ENCODE peak calls at places on chromosomes 16 and 17, in four cellular contexts. E is B cell, C is RWPE1, F is hepatocyte. X is an unnamed sample.

GRCh38 chr16:46932802-46933201 is 40.7 kb downstream of the DNAJA2 start:
- DNase-seq in E (peak), C (no peak), F (no peak), X (no peak)

GRCh38 chr17:31339906-31340661 is 18.7 kb upstream of the EVI2A start:
- DNase-seq in E (no peak), C (peak), F (no peak), X (no peak)

GRCh38 chr17:5785867-5786509 is 201.7 kb upstream of the NLRP1 start:
- DNase-seq in E (no peak), C (no peak), F (no peak), X (no peak)

GRCh38 chr16:51146256-51146924 is 4.7 kb downstream of the SALL1 start:
- DNase-seq in E (no peak), C (no peak), F (no peak), X (no peak)

GRCh38 chr17:32258383-32259121 is 7.1 kb upstream of the RHBDL3 start:
- DNase-seq in E (no peak), C (no peak), F (no peak), X (no peak)

GRCh38 chr16:56930516-56931252 is 1.3 kb upstream of the HERPUD1 start:
- DNase-seq in E (no peak), C (no peak), F (no peak), X (no peak)

GRCh38 chr17:77735341-77736206 is 222.9 kb upstream of the TNRC6C start:
- DNase-seq in E (no peak), C (peak), F (peak), X (no peak)

GRCh38 chr16:72760581-72760980 is 287.3 kb downstream of the ZFHX3 start:
- DNase-seq in E (no peak), C (no peak), F (no peak), X (no peak)

GRCh38 chr17:17913695-17914332 is 58.4 kb downstream of the TOM1L2 start:
- DNase-seq in E (no peak), C (peak), F (peak), X (no peak)

GRCh38 chr16:87170310-87170709 is 146.9 kb downstream of the C16orf95 start:
- DNase-seq in E (no peak), C (no peak), F (no peak), X (no peak)

GRCh38 chr17:74361613-74362391 is at the start of gene BTBD17:
- DNase-seq in E (no peak), C (no peak), F (peak), X (no peak)

GRCh38 chr17:71405101-71405500 is 715.7 kb upstream of the SOX9 start:
- DNase-seq in E (no peak), C (peak), F (no peak), X (no peak)

GRCh38 chr17:31571124-31571892 is 179.8 kb downstream of the RAB11FIP4 start:
- DNase-seq in E (no peak), C (peak), F (peak), X (no peak)

GRCh38 chr16:89366561-89367537 is 123.5 kb downstream of the ANKRD11 start:
- DNase-seq in E (no peak), C (no peak), F (no peak), X (no peak)

GRCh38 chr16:50709061-50709695 is 15.8 kb downstream of the NOD2 start:
- DNase-seq in E (peak), C (no peak), F (no peak), X (peak)

GRCh38 chr17:9512323-9513168 is 63.1 kb downstream of the STX8 start:
- DNase-seq in E (no peak), C (no peak), F (no peak), X (no peak)

GRCh38 chr17:72788950-72789585 is 303.4 kb downstream of the SLC39A11 start:
- DNase-seq in E (no peak), C (no peak), F (no peak), X (no peak)

GRCh38 chr17:66995944-66996343 is 31.4 kb downstream of the CACNG4 start:
- DNase-seq in E (no peak), C (no peak), F (no peak), X (no peak)

GRCh38 chr16:69483611-69484010 is 59.2 kb downstream of the CYB5B start:
- DNase-seq in E (no peak), C (no peak), F (no peak), X (no peak)

GRCh38 chr16:80924372-80924978 is 82.2 kb downstream of the CMC2 start:
- DNase-seq in E (no peak), C (no peak), F (peak), X (no peak)

GRCh38 chr16:13453325-13453724 is 466.6 kb upstream of the ERCC4 start:
- DNase-seq in E (no peak), C (peak), F (peak), X (no peak)

GRCh38 chr16:24036614-24037013 is 200.8 kb downstream of the PRKCB start:
- DNase-seq in E (peak), C (peak), F (peak), X (no peak)

GRCh38 chr17:13736915-13737314 is 135.2 kb upstream of the HS3ST3A1 start:
- DNase-seq in E (no peak), C (no peak), F (no peak), X (no peak)

GRCh38 chr17:80104321-80104955 is 3.1 kb downstream of the GAA start:
- DNase-seq in E (peak), C (no peak), F (no peak), X (no peak)

GRCh38 chr17:75910699-75911098 is 6.0 kb upstream of the MRPL38 start:
- DNase-seq in E (no peak), C (no peak), F (peak), X (no peak)

GRCh38 chr17:8091033-8091687 is 3.6 kb upstream of the ALOX12B start:
- DNase-seq in E (peak), C (no peak), F (no peak), X (no peak)

DNA sequence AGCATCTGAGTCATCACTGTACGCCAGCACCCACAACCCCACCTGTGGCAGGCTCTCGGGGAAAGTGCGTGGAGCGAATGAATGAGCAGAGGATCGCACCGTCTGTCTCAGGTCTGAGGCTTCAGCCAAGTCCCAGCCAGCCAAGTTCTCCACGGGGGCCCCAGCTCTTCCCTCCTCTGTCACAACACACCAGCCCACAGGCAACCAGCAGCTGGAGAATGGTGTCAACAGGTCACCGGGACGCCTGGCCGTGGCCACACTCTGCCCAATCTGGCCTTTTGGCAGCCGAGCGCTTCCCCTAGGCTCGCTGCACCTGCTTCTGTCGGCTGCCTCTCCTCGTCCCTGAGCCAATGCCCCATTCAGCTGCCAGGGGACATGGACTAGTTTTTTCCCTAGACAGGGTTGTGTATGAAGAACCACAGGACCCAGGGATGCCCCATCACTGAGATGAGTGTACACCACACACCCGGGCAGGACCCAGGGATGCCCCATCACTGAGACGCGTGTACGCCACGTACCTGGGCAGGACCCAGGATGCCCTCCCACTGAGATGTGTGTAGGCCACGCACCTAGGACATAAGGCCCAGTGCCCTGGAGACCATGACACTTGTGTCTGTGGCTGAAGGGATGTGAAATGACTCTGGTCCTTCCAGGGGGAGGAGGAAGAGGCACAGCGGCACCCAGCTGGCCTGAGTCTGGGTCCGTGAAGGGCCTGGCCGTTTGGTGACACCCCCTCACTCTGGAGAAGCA is 52.8 kb downstream of the ABR start:
- DNase-seq in E (no peak), C (no peak), F (no peak), X (no peak)
- TF ChIP-seq CTCF in E (no peak), C (no peak), F (no peak), X (no peak)

GRCh38 chr16:6170022-6170421 is 1072.4 kb upstream of the EEF2KMT start:
- DNase-seq in E (no peak), C (no peak), F (no peak), X (no peak)

GRCh38 chr16:6160303-6160702 is 1062.7 kb upstream of the EEF2KMT start:
- DNase-seq in E (no peak), C (no peak), F (no peak), X (no peak)

GRCh38 chr16:6160871-6161270 is 1063.3 kb upstream of the EEF2KMT start:
- DNase-seq in E (no peak), C (no peak), F (no peak), X (no peak)

DNA sequence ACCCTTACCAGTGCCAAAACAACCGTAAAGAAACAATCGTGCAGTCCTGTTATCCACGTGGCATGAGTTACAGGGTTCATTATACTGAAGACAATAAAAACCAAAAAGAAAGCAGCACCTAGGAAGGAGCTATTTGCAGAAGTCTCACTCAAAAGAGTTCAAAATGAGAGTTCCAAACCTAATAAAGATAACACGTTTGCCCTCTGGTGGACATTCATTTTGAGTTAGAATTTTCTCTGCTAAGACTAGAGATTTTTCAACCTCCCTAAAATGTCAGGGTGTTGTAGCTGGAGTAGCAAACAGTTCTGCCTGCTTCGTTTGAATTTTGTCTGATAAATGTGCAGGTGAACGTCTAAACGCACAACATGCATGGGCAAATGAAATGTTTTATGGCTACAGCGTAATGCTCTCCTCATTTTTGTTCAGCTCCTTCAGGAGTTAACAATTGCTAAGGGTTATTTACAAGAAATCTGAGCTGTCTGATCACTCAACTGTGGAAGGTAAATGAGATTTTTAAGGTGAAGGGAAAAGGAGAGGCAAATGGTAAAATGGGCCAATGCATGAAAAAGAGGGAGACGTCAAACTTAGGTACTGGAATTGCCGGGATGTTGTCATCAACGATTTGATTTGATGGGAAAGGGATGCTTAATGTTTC is 1067.9 kb upstream of the EEF2KMT start:
- DNase-seq in E (no peak), C (peak), F (no peak), X (no peak)
- TF ChIP-seq CTCF in E (no peak), C (no peak), F (peak), X (no peak)

DNA sequence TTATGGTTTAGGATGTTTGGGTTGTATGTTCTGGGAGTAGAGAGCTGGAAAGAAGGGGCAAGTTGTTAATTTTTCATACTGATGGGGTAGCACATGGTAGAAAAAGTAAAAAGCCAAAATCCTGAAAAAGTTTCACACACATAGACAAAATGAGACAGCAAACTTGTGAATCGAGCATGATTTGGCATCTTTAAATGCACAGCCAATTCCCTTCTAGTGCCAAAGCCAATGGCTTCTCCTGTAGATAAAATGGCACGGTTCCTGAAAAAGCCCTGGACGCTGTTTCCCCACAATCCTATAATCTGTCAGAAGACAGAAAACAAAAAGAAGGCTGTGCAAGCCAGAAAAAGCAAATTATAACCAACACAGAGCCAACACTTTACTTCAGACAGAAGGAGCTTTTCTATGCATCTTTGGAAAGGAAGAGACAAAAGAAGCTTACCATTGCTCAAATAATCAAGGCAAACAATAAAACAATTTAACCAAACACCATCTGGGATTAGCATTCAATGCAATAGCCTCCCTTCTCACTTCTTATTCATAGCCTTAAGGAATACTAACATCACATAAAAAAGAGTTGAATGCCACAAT is 23.8 kb downstream of the FAM222B start:
- DNase-seq in E (no peak), C (no peak), F (no peak), X (no peak)
- TF ChIP-seq CTCF in E (no peak), C (no peak), F (no peak), X (no peak)

DNA sequence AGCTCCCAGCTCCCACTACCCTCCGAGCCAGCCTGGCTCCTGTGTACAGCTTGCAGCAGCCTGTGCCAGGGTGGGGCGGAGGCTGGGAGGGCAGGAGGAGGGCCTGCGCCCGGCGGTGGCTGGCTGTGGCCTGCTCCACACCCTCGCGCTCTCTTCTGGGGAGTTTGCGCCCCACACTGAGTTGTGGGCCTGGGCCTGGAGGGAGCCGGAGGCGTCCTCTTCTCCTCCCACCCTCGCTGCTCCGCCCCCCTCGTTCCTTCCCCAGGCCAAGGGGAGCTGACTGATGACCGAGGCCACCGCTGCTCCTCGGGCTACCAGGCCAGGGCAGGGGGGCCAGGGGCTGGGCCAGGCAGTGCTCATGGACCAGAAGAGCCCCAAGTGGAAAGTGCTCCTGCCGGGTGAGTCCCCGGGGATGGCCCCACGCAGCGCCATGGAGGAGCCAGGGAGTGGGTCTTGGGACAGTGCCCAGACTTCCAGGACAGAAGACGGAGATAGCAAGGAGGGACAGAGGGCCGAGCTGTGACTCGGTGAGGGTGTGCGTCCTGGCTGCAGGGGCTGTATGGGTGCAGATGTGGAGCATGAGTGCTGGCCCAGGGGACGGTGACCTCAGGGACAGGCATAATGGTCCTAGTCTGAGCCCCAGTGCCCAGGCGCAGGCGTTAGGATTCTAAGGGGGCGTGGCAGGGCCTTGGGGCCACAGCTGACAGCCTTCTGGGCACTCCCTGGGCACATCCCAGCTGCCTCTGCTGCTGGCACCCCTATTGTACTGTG is 242.1 kb upstream of the GSE1 start:
- DNase-seq in E (no peak), C (peak), F (no peak), X (no peak)
- TF ChIP-seq CTCF in E (no peak), C (peak), F (no peak), X (no peak)

GRCh38 chr16:54934536-54935410 is 4.1 kb downstream of the IRX5 start:
- DNase-seq in E (no peak), C (no peak), F (peak), X (no peak)

GRCh38 chr16:54931041-54931756 is 534 bp downstream of the IRX5 start:
- DNase-seq in E (peak), C (no peak), F (peak), X (no peak)

GRCh38 chr16:54933281-54934150 is 2.9 kb downstream of the IRX5 start:
- DNase-seq in E (no peak), C (no peak), F (no peak), X (no peak)

GRCh38 chr16:54931757-54932660 is 1.3 kb downstream of the IRX5 start:
- DNase-seq in E (peak), C (no peak), F (no peak), X (no peak)

GRCh38 chr16:54932737-54933254 is 2.1 kb downstream of the IRX5 start:
- DNase-seq in E (peak), C (no peak), F (no peak), X (no peak)
- TF ChIP-seq CTCF in E (no peak), C (no peak), F (peak), X (no peak)